ENCODE peak calls at places on chromosomes 4 and X, in seven cellular contexts. M, P, D, H, V, T and F are unnamed samples.

GRCh38 chrX:72274526-72274925 is 2.5 kb downstream of the RPS4X start:
- DNase-seq in D (no peak), V (no peak), H (no peak), M (no peak), P (no peak), T (no peak), F (no peak)

GRCh38 chr4:32789026-32789608 is 2068.9 kb downstream of the PCDH7 start:
- DNase-seq in D (no peak), M (no peak), V (peak), H (no peak), P (no peak), T (peak), F (peak)

GRCh38 chr4:41339812-41340809 is 83.4 kb downstream of the UCHL1 start:
- DNase-seq in H (no peak), V (peak), T (peak), M (no peak), D (no peak), P (peak), F (peak)

GRCh38 chr4:15327311-15328298 is 100.2 kb upstream of the C1QTNF7 start:
- DNase-seq in V (peak), M (no peak), T (peak), H (no peak), D (no peak), P (no peak), F (peak)

GRCh38 chr4:95465010-95465409 is 83.8 kb downstream of the UNC5C start:
- DNase-seq in T (no peak), V (no peak), M (no peak), P (no peak), H (no peak), D (no peak), F (no peak)

GRCh38 chrX:73977542-73978169 is 326.3 kb upstream of the ZCCHC13 start:
- DNase-seq in M (no peak), H (no peak), D (no peak), P (no peak), T (no peak), V (no peak), F (no peak)

GRCh38 chr4:84698962-84699671 is 116.2 kb downstream of the CDS1 start:
- DNase-seq in H (no peak), D (no peak), T (no peak), M (no peak), P (no peak), V (no peak), F (no peak)

GRCh38 chrX:78105944-78106650 is 2.0 kb downstream of the PGK1 start:
- DNase-seq in M (no peak), H (no peak), D (no peak), V (no peak), P (no peak), T (no peak), F (no peak)

GRCh38 chr4:34148322-34148908 is 2095.9 kb downstream of the ARAP2 start:
- DNase-seq in P (no peak), V (no peak), D (no peak), T (no peak), H (no peak), M (no peak), F (no peak)

GRCh38 chr4:54165011-54165410 is 64.1 kb upstream of the PDGFRA start:
- DNase-seq in T (no peak), M (no peak), V (no peak), P (no peak), D (no peak), H (no peak), F (no peak)

GRCh38 chr4:108171541-108172230 is 3.0 kb upstream of the LEF1 start:
- DNase-seq in T (no peak), H (no peak), D (peak), P (no peak), M (no peak), V (no peak), F (no peak)

GRCh38 chr4:55312491-55313101 is 33.4 kb upstream of the SRD5A3 start:
- DNase-seq in T (peak), P (peak), V (peak), H (no peak), M (peak), D (peak), F (no peak)

GRCh38 chr4:144300616-144301015 is 160.1 kb upstream of the GYPA start:
- DNase-seq in T (no peak), V (no peak), M (no peak), H (no peak), D (no peak), P (no peak), F (no peak)

DNA sequence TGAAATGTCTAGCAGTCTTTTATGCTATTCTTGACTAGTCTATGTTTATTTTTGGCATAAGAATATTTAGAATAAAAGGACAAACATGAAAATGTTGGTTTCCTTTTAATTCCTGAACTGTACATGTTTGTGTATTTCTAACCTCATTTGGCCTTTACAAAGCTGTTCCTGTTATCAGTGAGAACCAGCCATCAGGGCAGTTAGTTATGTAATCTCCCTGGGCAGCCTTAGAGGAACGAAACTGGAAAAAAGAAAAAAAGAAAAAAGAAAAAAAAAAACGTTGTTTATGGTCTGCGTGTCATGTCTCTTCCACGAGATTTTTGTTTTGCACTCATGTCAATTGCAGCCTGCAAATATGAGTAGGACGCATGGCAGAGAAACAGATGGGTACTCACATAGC is 193.7 kb downstream of the MAGEB5 start:
- DNase-seq in H (no peak), V (no peak), M (no peak), T (no peak), P (no peak), D (no peak), F (no peak)
- H3K4me3 ChIP-seq in H (no peak), V (no peak), M (no peak), T (no peak), P (no peak), D (no peak), F (no peak)

DNA sequence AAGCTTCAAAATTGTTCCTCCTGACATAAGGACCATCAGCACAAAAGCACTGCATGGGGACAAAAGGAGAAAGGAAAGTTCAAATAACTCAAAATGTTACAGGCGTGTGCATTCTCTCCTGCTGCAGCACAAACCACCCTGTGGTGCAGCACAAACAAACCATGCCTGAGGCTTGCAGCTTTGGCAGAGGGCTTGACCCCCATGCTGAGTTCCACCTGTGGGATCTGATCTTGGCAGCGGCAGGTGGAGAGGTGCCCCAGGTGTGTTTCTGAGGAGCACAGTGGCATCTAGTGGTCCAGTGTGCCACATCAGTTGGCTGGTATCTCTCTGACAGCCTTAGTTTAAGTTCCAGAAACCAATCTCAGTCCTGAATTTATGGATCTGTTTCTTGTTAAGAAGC is 164.6 kb downstream of the SOWAHB start:
- DNase-seq in H (no peak), T (no peak), M (peak), P (peak), V (no peak), D (no peak), F (no peak)
- TF ChIP-seq CTCF in H (no peak), T (no peak), M (peak), P (peak), V (peak), D (no peak), F (peak)

DNA sequence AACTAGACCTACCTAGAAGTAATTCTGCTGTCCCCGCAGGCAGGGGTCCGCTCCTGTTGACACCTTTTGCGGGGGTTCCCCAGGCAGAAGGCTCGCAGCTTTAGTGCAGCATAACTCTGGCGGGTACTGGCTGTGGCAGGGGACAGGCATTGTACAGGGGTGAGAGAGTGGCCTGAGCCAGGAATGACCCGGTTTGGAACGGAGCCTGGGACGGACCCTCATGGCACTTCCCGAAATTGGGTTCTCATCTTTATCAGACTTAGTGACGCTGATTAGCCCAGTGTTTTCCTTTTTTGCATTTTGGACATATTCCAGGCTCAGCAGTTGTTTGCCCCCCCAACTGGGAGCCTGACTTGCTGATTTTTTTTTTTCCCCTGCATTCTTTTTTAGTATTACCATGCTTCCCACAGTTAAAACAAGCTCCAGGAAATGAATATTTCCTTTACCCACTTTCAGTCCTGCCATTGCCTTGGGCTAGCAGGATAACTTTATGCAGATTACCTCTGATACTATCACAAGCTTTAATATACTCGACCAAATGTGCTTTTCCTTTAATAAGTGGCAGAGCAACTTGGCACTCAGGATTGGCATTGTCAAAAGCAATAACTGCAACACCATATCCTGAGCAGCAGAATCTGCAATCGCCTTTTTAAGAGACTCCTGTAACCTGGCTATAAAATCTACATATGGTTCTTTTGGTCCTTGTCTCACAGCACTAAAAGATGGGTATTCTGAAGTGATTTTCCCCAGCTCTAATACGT is 55.9 kb upstream of the WDR1 start:
- DNase-seq in T (no peak), V (no peak), D (peak), P (no peak), H (no peak), M (no peak), F (no peak)
- H3K4me3 ChIP-seq in T (no peak), V (no peak), D (no peak), P (no peak), H (no peak), M (no peak), F (no peak)

DNA sequence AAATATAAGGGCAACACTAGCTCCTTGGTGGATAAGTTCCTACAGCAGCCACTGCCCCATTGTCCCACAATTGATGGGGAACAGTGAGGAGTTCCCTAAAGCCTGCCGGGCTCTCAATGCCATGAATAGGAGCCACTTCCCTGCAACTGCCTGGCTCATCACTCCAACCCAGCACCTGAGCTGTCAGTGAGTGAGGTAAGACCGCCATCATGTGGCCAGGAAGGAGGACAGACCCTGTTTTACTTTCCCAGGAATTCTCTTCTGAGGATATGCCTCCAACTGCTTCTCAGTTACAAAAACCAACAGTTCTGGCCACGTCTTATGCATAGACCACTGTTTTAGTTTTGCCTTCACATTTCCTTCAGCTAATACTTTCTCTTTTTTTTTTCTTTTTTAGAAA is 45.5 kb downstream of the SRPX start:
- DNase-seq in M (peak), V (no peak), P (peak), H (no peak), D (no peak), T (no peak), F (no peak)
- TF ChIP-seq CTCF in M (peak), V (peak), P (peak), H (peak), D (peak), T (peak), F (peak)

GRCh38 chr4:159484049-159484448 is 381.2 kb downstream of the RAPGEF2 start:
- DNase-seq in P (no peak), T (no peak), V (no peak), H (no peak), D (no peak), M (no peak), F (no peak)
- H3K4me3 ChIP-seq in P (no peak), T (no peak), V (no peak), H (no peak), D (no peak), M (no peak), F (no peak)

GRCh38 chr4:7381221-7381889 is 53.4 kb downstream of the PSAPL1 start:
- DNase-seq in P (peak), M (no peak), V (no peak), T (no peak), H (peak), D (no peak), F (no peak)
- TF ChIP-seq CTCF in P (no peak), M (no peak), V (no peak), T (no peak), H (no peak), D (no peak), F (no peak)